ENCODE peak calls at places on chromosomes 7 and 10, in five cellular contexts. U, C, N, K and P are unnamed samples.
A peak's percentile ranks its signal among the peaks of the same experiment; 100 is the strongest.

GRCh38 chr7:94970085-94970576 is 62.7 kb downstream of the PPP1R9A start:
- DNase-seq in U (no peak), N (no peak), C (no peak), K (no peak), P (no peak)

GRCh38 chr7:116354546-116355422 is 144.4 kb downstream of the TES start:
- DNase-seq in N (peak; percentile 70), C (peak; percentile 85), K (no peak), U (no peak), P (peak; percentile 81)

GRCh38 chr7:28488061-28488791 is 75.9 kb downstream of the CREB5 start:
- DNase-seq in K (no peak), C (no peak), U (no peak), N (no peak), P (no peak)

GRCh38 chr7:10874666-10875065 is 99.0 kb upstream of the PHF14 start:
- DNase-seq in N (no peak), U (no peak), K (no peak), C (no peak), P (no peak)

GRCh38 chr10:21509391-21510217 is 15.9 kb downstream of the SKIDA1 start:
- DNase-seq in K (no peak), N (peak; percentile 31), C (no peak), U (no peak), P (no peak)

GRCh38 chr7:2492038-2492437 is 15.8 kb upstream of the GRIFIN start:
- DNase-seq in N (no peak), C (no peak), K (no peak), U (no peak), P (no peak)

GRCh38 chr10:132524443-132525285 is 12.9 kb upstream of the INPP5A start:
- DNase-seq in K (no peak), N (no peak), C (no peak), U (no peak), P (no peak)

GRCh38 chr10:49611166-49611814 is 1.2 kb downstream of the SLC18A3 start:
- DNase-seq in C (no peak), U (no peak), N (no peak), K (no peak), P (no peak)

GRCh38 chr10:103547391-103547946 is 54.0 kb downstream of the NEURL1 start:
- DNase-seq in C (no peak), N (no peak), K (no peak), U (no peak), P (no peak)

GRCh38 chr10:67648613-67649229 is 47.3 kb downstream of the CTNNA3 start:
- DNase-seq in N (no peak), C (no peak), U (no peak), K (no peak), P (no peak)

GRCh38 chr10:31318382-31318853 is 598 bp upstream of the ZEB1 start:
- DNase-seq in U (peak; percentile 30), K (no peak), C (peak; percentile 79), N (peak; percentile 36), P (peak; percentile 70)